ENCODE peak calls at places on chromosomes 12 and 14, in nine cellular contexts. P, W, A, H, Q, B, M, C and N are unnamed samples.

GRCh38 chr12:563250-563781 is 99.9 kb downstream of the NINJ2 start:
- DNase-seq in C (no peak), B (no peak), H (peak; percentile 38), M (no peak), A (peak; percentile 32), P (no peak), Q (no peak), W (peak; percentile 39), N (peak; percentile 20)

GRCh38 chr12:129152291-129153075 is 299.2 kb downstream of the GLT1D1 start:
- DNase-seq in C (no peak), A (no peak), M (no peak), B (no peak), W (no peak), Q (no peak), H (no peak), P (no peak), N (no peak)

GRCh38 chr12:124695861-124696260 is 128.4 kb upstream of the NCOR2 start:
- DNase-seq in W (no peak), Q (no peak), B (no peak), P (peak; percentile 24), C (no peak), A (no peak), H (no peak), M (no peak), N (peak; percentile 51)

GRCh38 chr14:64879635-64880381 is at the start of gene SPTB:
- DNase-seq in M (peak; percentile 80), C (no peak), P (peak; percentile 14), A (no peak), Q (peak; percentile 53), W (no peak), H (peak; percentile 51), B (no peak), N (peak; percentile 18)

GRCh38 chr14:30588873-30589272 is 29.9 kb downstream of the G2E3 start:
- DNase-seq in W (no peak), C (no peak), A (no peak), B (no peak), H (no peak), P (no peak), Q (no peak), M (no peak), N (no peak)

GRCh38 chr12:6620137-6620884 is 13.1 kb upstream of the CHD4 start:
- DNase-seq in W (no peak), C (no peak), Q (no peak), P (no peak), M (no peak), A (no peak), H (peak; percentile 37), B (peak; percentile 85), N (peak; percentile 78)

GRCh38 chr12:62207248-62207647 is 53.0 kb upstream of the USP15 start:
- DNase-seq in B (no peak), Q (no peak), M (no peak), C (no peak), W (no peak), H (no peak), P (no peak), A (no peak), N (no peak)

GRCh38 chr12:11158885-11159444 is 12.0 kb upstream of the SMIM10L1 start:
- DNase-seq in P (no peak), W (no peak), C (no peak), H (no peak), Q (no peak), M (no peak), A (no peak), B (no peak), N (no peak)

GRCh38 chr12:104735801-104736200 is 222.3 kb downstream of the SLC41A2 start:
- DNase-seq in C (no peak), P (no peak), Q (no peak), A (no peak), B (no peak), H (no peak), M (no peak), W (no peak), N (no peak)

GRCh38 chr14:64591809-64592208 is 42.0 kb downstream of the PPP1R36 start:
- DNase-seq in M (no peak), H (no peak), P (no peak), A (no peak), W (no peak), C (no peak), Q (no peak), B (peak; percentile 10), N (no peak)

GRCh38 chr12:98085360-98085759 is 430.0 kb upstream of the TMPO start:
- DNase-seq in M (no peak), P (no peak), C (no peak), Q (no peak), A (no peak), H (no peak), B (no peak), W (peak; percentile 24), N (peak; percentile 56)

GRCh38 chr14:35402323-35403084 is 2.0 kb downstream of the NFKBIA start:
- DNase-seq in Q (no peak), W (no peak), A (no peak), H (no peak), M (no peak), B (no peak), C (no peak), P (no peak), N (no peak)

GRCh38 chr14:82080319-82080718 is 546.7 kb upstream of the SEL1L start:
- DNase-seq in P (no peak), C (no peak), A (no peak), W (no peak), Q (no peak), B (no peak), H (no peak), M (no peak), N (no peak)

GRCh38 chr12:25648460-25648859 is 95.4 kb upstream of the LMNTD1 start:
- DNase-seq in M (no peak), H (no peak), B (peak; percentile 68), C (peak; percentile 33), P (peak; percentile 72), Q (peak; percentile 17), A (no peak), W (no peak), N (peak; percentile 85)

GRCh38 chr12:108826807-108827721 is 30.3 kb downstream of the SSH1 start:
- DNase-seq in H (no peak), A (no peak), B (peak; percentile 69), W (no peak), P (peak; percentile 34), M (no peak), C (no peak), Q (no peak), N (no peak)